ENCODE peak calls at places on chromosomes 16 and 17, in seven cellular contexts. J is H1, P is IMR-90, O is mesendoderm, U is neuronal stem cell, M is H9, R is trophoblast cell. F is an unnamed sample.

GRCh38 chr16:67504190-67505021 is 21.1 kb upstream of the AGRP start:
- DNase-seq in J (no peak), P (peak; percentile 24), O (no peak), U (no peak), M (no peak), R (peak; percentile 15), F (no peak)

GRCh38 chr17:9645858-9646555 is 690 bp downstream of the USP43 start:
- DNase-seq in J (peak; percentile 76), P (no peak), O (peak; percentile 74), U (peak; percentile 27), M (peak; percentile 77), R (peak; percentile 57), F (peak; percentile 50)

GRCh38 chr16:4920826-4921225 is 16.1 kb downstream of the PPL start:
- DNase-seq in J (no peak), P (peak; percentile 49), O (no peak), U (no peak), M (no peak), R (no peak), F (peak; percentile 44)

GRCh38 chr16:85328665-85329058 is 216.4 kb upstream of the CIBAR2 start:
- DNase-seq in J (peak; percentile 87), P (no peak), O (no peak), U (no peak), M (peak; percentile 93), R (no peak), F (no peak)

GRCh38 chr17:18141210-18141803 is 32.8 kb downstream of the MYO15A start:
- DNase-seq in J (peak; percentile 58), P (peak; percentile 55), O (peak; percentile 48), U (peak; percentile 47), M (no peak), R (peak; percentile 87), F (peak; percentile 64)

GRCh38 chr17:50686494-50687199 is 21.1 kb downstream of the ANKRD40 start:
- DNase-seq in J (no peak), P (peak; percentile 61), O (peak; percentile 75), U (no peak), M (no peak), R (peak; percentile 32), F (peak; percentile 72)

GRCh38 chr17:51721711-51722110 is 436.8 kb downstream of the CA10 start:
- DNase-seq in J (no peak), P (no peak), O (no peak), U (no peak), M (no peak), R (no peak), F (no peak)

GRCh38 chr16:31464348-31464769 is 5.1 kb downstream of the ARMC5 start:
- DNase-seq in J (no peak), P (no peak), O (no peak), U (no peak), M (no peak), R (no peak), F (no peak)

GRCh38 chr17:41498276-41498675 is 7.1 kb downstream of the KRT13 start:
- DNase-seq in J (no peak), P (no peak), O (no peak), U (no peak), M (no peak), R (no peak), F (peak; percentile 18)

GRCh38 chr16:62034236-62035114 is 1.8 kb downstream of the CDH8 start:
- DNase-seq in J (no peak), P (no peak), O (peak; percentile 86), U (peak; percentile 49), M (peak; percentile 45), R (no peak), F (no peak)

GRCh38 chr16:13708361-13708760 is 211.6 kb upstream of the ERCC4 start:
- DNase-seq in J (no peak), P (no peak), O (peak; percentile 5), U (no peak), M (no peak), R (no peak), F (no peak)

GRCh38 chr17:5667871-5668270 is 83.6 kb upstream of the NLRP1 start:
- DNase-seq in J (peak; percentile 47), P (no peak), O (peak; percentile 45), U (no peak), M (peak; percentile 61), R (no peak), F (no peak)

GRCh38 chr16:20383106-20384029 is 21.2 kb downstream of the PDILT start:
- DNase-seq in J (peak; percentile 82), P (peak; percentile 54), O (peak; percentile 91), U (peak; percentile 72), M (peak; percentile 88), R (peak; percentile 86), F (peak; percentile 45)

GRCh38 chr16:53080345-53081031 is 25.7 kb downstream of the CHD9 start:
- DNase-seq in J (no peak), P (peak; percentile 89), O (peak; percentile 65), U (no peak), M (no peak), R (peak; percentile 14), F (peak; percentile 86)

GRCh38 chr16:78309763-78310162 is 210.3 kb downstream of the WWOX start:
- DNase-seq in J (no peak), P (no peak), O (no peak), U (no peak), M (no peak), R (no peak), F (no peak)

GRCh38 chr17:77829871-77830799 is 128.4 kb upstream of the TNRC6C start:
- DNase-seq in J (no peak), P (peak; percentile 72), O (no peak), U (no peak), M (no peak), R (no peak), F (peak; percentile 65)

GRCh38 chr17:29622337-29623282 is at the start of gene CORO6:
- DNase-seq in J (peak; percentile 94), P (peak; percentile 23), O (peak; percentile 79), U (peak; percentile 86), M (peak; percentile 92), R (peak; percentile 86), F (peak; percentile 55)

GRCh38 chr17:57989011-57989345 is 924 bp upstream of the VEZF1 start:
- DNase-seq in J (no peak), P (peak; percentile 50), O (no peak), U (no peak), M (no peak), R (no peak), F (peak; percentile 72)

GRCh38 chr17:356671-357434 is 4.2 kb upstream of the RPH3AL start:
- DNase-seq in J (no peak), P (no peak), O (no peak), U (no peak), M (no peak), R (no peak), F (no peak)

GRCh38 chr17:354651-355556 is 2.3 kb upstream of the RPH3AL start:
- DNase-seq in J (no peak), P (no peak), O (no peak), U (no peak), M (peak; percentile 28), R (no peak), F (no peak)

GRCh38 chr17:357634-358033 is 5.0 kb upstream of the RPH3AL start:
- DNase-seq in J (no peak), P (no peak), O (no peak), U (no peak), M (no peak), R (no peak), F (no peak)

GRCh38 chr17:360141-360705 is 7.6 kb upstream of the RPH3AL start:
- DNase-seq in J (no peak), P (no peak), O (no peak), U (no peak), M (no peak), R (no peak), F (no peak)

DNA sequence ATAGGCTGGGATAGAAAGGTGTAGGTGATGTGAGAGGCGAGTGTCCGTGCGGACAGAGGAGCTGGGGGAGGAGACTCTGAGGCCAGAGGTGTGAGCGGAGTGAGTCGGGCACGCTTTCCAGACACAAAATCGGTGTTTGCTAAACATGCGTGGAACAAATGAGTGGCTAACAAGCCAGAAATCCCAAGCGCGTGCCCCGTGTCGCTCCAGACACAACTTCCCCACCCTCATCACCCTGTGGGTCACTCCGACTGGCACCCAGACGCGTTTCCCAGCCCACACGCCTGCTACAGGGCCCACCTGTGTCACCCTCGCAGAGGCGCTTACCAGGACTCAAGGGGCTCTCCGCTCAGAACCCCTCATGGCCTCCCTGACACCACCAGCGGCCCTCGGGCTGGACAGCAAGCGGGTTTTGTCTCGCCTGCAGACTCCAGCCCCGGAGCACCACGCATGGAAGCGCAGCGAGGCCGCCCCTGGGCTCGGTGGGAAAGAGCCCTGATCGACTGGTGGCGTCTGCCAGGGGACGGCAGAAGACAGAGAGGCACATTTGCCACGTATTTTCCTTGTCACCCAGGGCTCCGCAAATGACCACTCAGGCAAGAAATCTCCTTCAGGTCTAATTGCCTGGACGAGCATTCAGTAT is 6.0 kb upstream of the RPH3AL start:
- DNase-seq in J (no peak), P (no peak), O (no peak), U (no peak), M (peak; percentile 45), R (no peak), F (no peak)
- H3K18ac ChIP-seq in J (no peak overlapping the region), P (no peak overlapping the region), O (no peak overlapping the region), U (peak overlapping the region; percentile 79), M (no peak overlapping the region), R (no peak overlapping the region), F (no peak overlapping the region)

DNA sequence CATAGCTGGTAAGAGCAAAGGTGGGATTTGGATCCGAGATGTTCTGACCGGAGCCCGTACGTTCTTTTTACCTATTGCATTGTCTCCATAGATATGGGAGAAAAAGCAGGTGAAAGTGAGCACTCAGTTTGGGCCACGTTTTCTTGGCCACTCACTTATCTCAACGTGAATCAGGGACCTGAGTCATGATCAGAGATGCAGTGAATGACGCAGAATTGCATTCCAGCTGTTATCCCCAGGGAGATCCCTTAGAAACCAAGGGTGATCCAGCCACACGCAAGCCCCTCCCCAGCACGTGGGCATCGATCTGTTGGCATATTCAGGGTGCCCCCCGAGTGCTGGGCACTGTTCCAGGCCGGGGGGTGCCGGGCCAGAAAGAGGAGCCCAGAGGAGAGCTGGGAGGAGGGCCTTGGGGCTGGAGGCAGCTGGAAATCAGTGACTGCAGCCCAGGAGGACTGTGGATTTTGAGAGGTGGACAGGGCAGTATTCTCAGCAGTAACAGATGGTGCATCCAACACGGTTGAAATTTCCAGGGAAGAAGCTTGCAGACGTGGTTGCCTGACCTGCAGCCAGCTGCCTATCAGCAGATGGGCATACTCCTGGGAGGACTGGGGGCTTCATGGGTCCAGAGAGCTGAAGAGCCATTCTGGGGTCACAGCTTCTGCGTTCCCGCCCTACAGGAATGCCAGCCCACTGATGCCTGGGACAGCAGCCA is 87.2 kb upstream of the CACNG5 start:
- DNase-seq in J (no peak), P (peak; percentile 80), O (no peak), U (no peak), M (no peak), R (peak; percentile 94), F (no peak)
- H3K18ac ChIP-seq in J (no peak overlapping the region), P (no peak overlapping the region), O (no peak overlapping the region), U (peak overlapping the region; percentile 55), M (no peak overlapping the region), R (no peak overlapping the region), F (no peak overlapping the region)

DNA sequence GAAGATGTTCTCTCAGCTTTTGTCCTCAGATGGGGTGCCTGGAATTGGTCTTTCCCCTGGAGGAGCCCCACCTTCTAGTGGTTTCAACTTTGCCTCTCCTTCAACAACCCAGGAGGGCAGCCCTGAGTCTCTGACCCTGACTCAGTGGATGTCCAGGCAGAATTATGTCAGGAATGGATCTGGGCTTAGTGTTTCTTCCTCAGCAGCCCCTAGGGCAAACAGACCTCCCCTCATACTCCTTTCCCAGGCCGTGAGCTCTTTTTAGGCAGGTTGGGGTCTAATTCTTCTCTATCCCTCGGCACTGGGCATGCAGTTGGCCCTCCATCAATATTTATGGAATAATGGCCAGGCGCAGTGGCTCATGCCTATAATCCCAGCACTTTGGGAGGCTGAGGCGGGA is 20.2 kb upstream of the FMNL1 start:
- DNase-seq in J (no peak), P (no peak), O (no peak), U (no peak), M (no peak), R (peak; percentile 76), F (no peak)
- H3K18ac ChIP-seq in J (no peak overlapping the region), P (no peak overlapping the region), O (no peak overlapping the region), U (no peak overlapping the region), M (no peak overlapping the region), R (no peak overlapping the region), F (no peak overlapping the region)

GRCh38 chr17:34241062-34241461 is 14.0 kb upstream of the CCL2 start:
- DNase-seq in J (no peak), P (peak; percentile 44), O (no peak), U (no peak), M (no peak), R (no peak), F (no peak)
- H3K18ac ChIP-seq in J (no peak overlapping the region), P (no peak overlapping the region), O (no peak overlapping the region), U (no peak overlapping the region), M (no peak overlapping the region), R (no peak overlapping the region), F (no peak overlapping the region)

F was measured in mesenchymal stem cell.